ENCODE peak calls at places on chromosomes 12 and 14, in seven cellular contexts. One of them, this sample, is unnamed.
A peak's percentile ranks its signal among the peaks of the same experiment; 100 is the strongest.

GRCh38 chr12:132364348-132364902 is 35.0 kb upstream of the GALNT9 start:
- DNase-seq in progenitor cell of endocrine pancreas: no peak
- DNase-seq in lower leg skin: no peak
- DNase-seq in activated CD4-positive, alpha-beta memory T cell treated with anti-CD3 and anti-CD28 coated beads, Interleukin-2, amount 10 ng/mL, durations not matched to agents 7 days and 5 days: no peak
- DNase-seq in adipocyte: no peak
- DNase-seq in nephron progenitor cell: no peak
- DNase-seq in lung: no peak
- DNase-seq in this sample: no peak

GRCh38 chr12:131096681-131097181 is 143.0 kb downstream of the ADGRD1 start:
- DNase-seq in adipocyte: no peak
- DNase-seq in progenitor cell of endocrine pancreas: no peak
- DNase-seq in lower leg skin: peak; percentile 79
- DNase-seq in activated CD4-positive, alpha-beta memory T cell treated with anti-CD3 and anti-CD28 coated beads, Interleukin-2, amount 10 ng/mL, durations not matched to agents 7 days and 5 days: no peak
- DNase-seq in nephron progenitor cell: no peak
- DNase-seq in lung: no peak
- DNase-seq in this sample: no peak

GRCh38 chr14:36227344-36227743 is 50.8 kb upstream of the PTCSC3 start:
- DNase-seq in progenitor cell of endocrine pancreas: no peak
- DNase-seq in lower leg skin: no peak
- DNase-seq in lung: no peak
- DNase-seq in adipocyte: no peak
- DNase-seq in nephron progenitor cell: no peak
- DNase-seq in activated CD4-positive, alpha-beta memory T cell treated with anti-CD3 and anti-CD28 coated beads, Interleukin-2, amount 10 ng/mL, durations not matched to agents 7 days and 5 days: no peak
- DNase-seq in this sample: no peak

GRCh38 chr12:53219956-53220856 is 11.8 kb downstream of the RARG start:
- DNase-seq in lower leg skin: no peak
- DNase-seq in adipocyte: peak; percentile 82
- DNase-seq in progenitor cell of endocrine pancreas: no peak
- DNase-seq in activated CD4-positive, alpha-beta memory T cell treated with anti-CD3 and anti-CD28 coated beads, Interleukin-2, amount 10 ng/mL, durations not matched to agents 7 days and 5 days: peak; percentile 88
- DNase-seq in nephron progenitor cell: peak; percentile 69
- DNase-seq in lung: peak; percentile 64
- DNase-seq in this sample: peak; percentile 88

GRCh38 chr12:64229796-64230195 is 7.7 kb upstream of the KICS2 start:
- DNase-seq in lung: no peak
- DNase-seq in adipocyte: no peak
- DNase-seq in nephron progenitor cell: no peak
- DNase-seq in activated CD4-positive, alpha-beta memory T cell treated with anti-CD3 and anti-CD28 coated beads, Interleukin-2, amount 10 ng/mL, durations not matched to agents 7 days and 5 days: no peak
- DNase-seq in lower leg skin: no peak
- DNase-seq in progenitor cell of endocrine pancreas: no peak
- DNase-seq in this sample: no peak

GRCh38 chr14:35416108-35416750 is 11.7 kb upstream of the NFKBIA start:
- DNase-seq in activated CD4-positive, alpha-beta memory T cell treated with anti-CD3 and anti-CD28 coated beads, Interleukin-2, amount 10 ng/mL, durations not matched to agents 7 days and 5 days: peak; percentile 62
- DNase-seq in lung: no peak
- DNase-seq in lower leg skin: no peak
- DNase-seq in nephron progenitor cell: no peak
- DNase-seq in progenitor cell of endocrine pancreas: no peak
- DNase-seq in adipocyte: no peak
- DNase-seq in this sample: peak; percentile 88

GRCh38 chr12:65825573-65826512 is 1.6 kb downstream of the HMGA2 start:
- DNase-seq in activated CD4-positive, alpha-beta memory T cell treated with anti-CD3 and anti-CD28 coated beads, Interleukin-2, amount 10 ng/mL, durations not matched to agents 7 days and 5 days: no peak
- DNase-seq in nephron progenitor cell: peak; percentile 57
- DNase-seq in adipocyte: peak; percentile 68
- DNase-seq in lower leg skin: peak; percentile 86
- DNase-seq in lung: no peak
- DNase-seq in progenitor cell of endocrine pancreas: peak; percentile 37
- DNase-seq in this sample: no peak

GRCh38 chr14:102487204-102487577 is 22.4 kb downstream of the ANKRD9 start:
- DNase-seq in lung: no peak
- DNase-seq in lower leg skin: no peak
- DNase-seq in progenitor cell of endocrine pancreas: no peak
- DNase-seq in nephron progenitor cell: no peak
- DNase-seq in adipocyte: no peak
- DNase-seq in activated CD4-positive, alpha-beta memory T cell treated with anti-CD3 and anti-CD28 coated beads, Interleukin-2, amount 10 ng/mL, durations not matched to agents 7 days and 5 days: no peak
- DNase-seq in this sample: no peak

GRCh38 chr14:31278883-31279282 is 71.3 kb upstream of the HECTD1 start:
- DNase-seq in progenitor cell of endocrine pancreas: no peak
- DNase-seq in activated CD4-positive, alpha-beta memory T cell treated with anti-CD3 and anti-CD28 coated beads, Interleukin-2, amount 10 ng/mL, durations not matched to agents 7 days and 5 days: no peak
- DNase-seq in adipocyte: no peak
- DNase-seq in lung: no peak
- DNase-seq in nephron progenitor cell: no peak
- DNase-seq in lower leg skin: no peak
- DNase-seq in this sample: no peak

GRCh38 chr12:42162940-42163339 is 18.3 kb upstream of the GXYLT1 start:
- DNase-seq in activated CD4-positive, alpha-beta memory T cell treated with anti-CD3 and anti-CD28 coated beads, Interleukin-2, amount 10 ng/mL, durations not matched to agents 7 days and 5 days: no peak
- DNase-seq in nephron progenitor cell: no peak
- DNase-seq in progenitor cell of endocrine pancreas: no peak
- DNase-seq in adipocyte: no peak
- DNase-seq in lower leg skin: no peak
- DNase-seq in lung: no peak
- DNase-seq in this sample: no peak

GRCh38 chr12:96400631-96401060 is 407 bp upstream of the CDK17 start:
- DNase-seq in nephron progenitor cell: no peak
- DNase-seq in progenitor cell of endocrine pancreas: no peak
- DNase-seq in activated CD4-positive, alpha-beta memory T cell treated with anti-CD3 and anti-CD28 coated beads, Interleukin-2, amount 10 ng/mL, durations not matched to agents 7 days and 5 days: no peak
- DNase-seq in adipocyte: no peak
- DNase-seq in lower leg skin: no peak
- DNase-seq in lung: no peak
- DNase-seq in this sample: no peak

GRCh38 chr12:123532021-123532420 is 1.5 kb downstream of the RILPL1 start:
- DNase-seq in nephron progenitor cell: no peak
- DNase-seq in lower leg skin: no peak
- DNase-seq in progenitor cell of endocrine pancreas: no peak
- DNase-seq in activated CD4-positive, alpha-beta memory T cell treated with anti-CD3 and anti-CD28 coated beads, Interleukin-2, amount 10 ng/mL, durations not matched to agents 7 days and 5 days: no peak
- DNase-seq in adipocyte: peak; percentile 23
- DNase-seq in lung: no peak
- DNase-seq in this sample: no peak

GRCh38 chr14:60153996-60154395 is 11.2 kb downstream of the DHRS7 start:
- DNase-seq in lower leg skin: no peak
- DNase-seq in activated CD4-positive, alpha-beta memory T cell treated with anti-CD3 and anti-CD28 coated beads, Interleukin-2, amount 10 ng/mL, durations not matched to agents 7 days and 5 days: peak; percentile 21
- DNase-seq in progenitor cell of endocrine pancreas: no peak
- DNase-seq in adipocyte: no peak
- DNase-seq in lung: no peak
- DNase-seq in nephron progenitor cell: no peak
- DNase-seq in this sample: no peak

GRCh38 chr12:111440631-111441030 is 34.9 kb downstream of the SH2B3 start:
- DNase-seq in progenitor cell of endocrine pancreas: no peak
- DNase-seq in lung: no peak
- DNase-seq in activated CD4-positive, alpha-beta memory T cell treated with anti-CD3 and anti-CD28 coated beads, Interleukin-2, amount 10 ng/mL, durations not matched to agents 7 days and 5 days: no peak
- DNase-seq in nephron progenitor cell: no peak
- DNase-seq in adipocyte: no peak
- DNase-seq in lower leg skin: peak; percentile 70
- DNase-seq in this sample: no peak

GRCh38 chr12:53984901-53985357 is at the start of gene HOXC10:
- DNase-seq in progenitor cell of endocrine pancreas: peak; percentile 64
- DNase-seq in lung: peak; percentile 54
- DNase-seq in lower leg skin: peak; percentile 99
- DNase-seq in nephron progenitor cell: peak; percentile 98
- DNase-seq in activated CD4-positive, alpha-beta memory T cell treated with anti-CD3 and anti-CD28 coated beads, Interleukin-2, amount 10 ng/mL, durations not matched to agents 7 days and 5 days: peak; percentile 88
- DNase-seq in adipocyte: peak; percentile 48
- DNase-seq in this sample: peak; percentile 93

GRCh38 chr14:69473271-69473670 is 11.3 kb upstream of the PLEKHD1 start:
- DNase-seq in lower leg skin: peak; percentile 12
- DNase-seq in nephron progenitor cell: no peak
- DNase-seq in progenitor cell of endocrine pancreas: no peak
- DNase-seq in activated CD4-positive, alpha-beta memory T cell treated with anti-CD3 and anti-CD28 coated beads, Interleukin-2, amount 10 ng/mL, durations not matched to agents 7 days and 5 days: no peak
- DNase-seq in adipocyte: no peak
- DNase-seq in lung: no peak
- DNase-seq in this sample: no peak

GRCh38 chr12:130460611-130461478 is 123.2 kb downstream of the PIWIL1 start:
- DNase-seq in lower leg skin: no peak
- DNase-seq in lung: no peak
- DNase-seq in nephron progenitor cell: no peak
- DNase-seq in progenitor cell of endocrine pancreas: no peak
- DNase-seq in activated CD4-positive, alpha-beta memory T cell treated with anti-CD3 and anti-CD28 coated beads, Interleukin-2, amount 10 ng/mL, durations not matched to agents 7 days and 5 days: no peak
- DNase-seq in adipocyte: no peak
- DNase-seq in this sample: no peak

GRCh38 chr14:51547260-51547659 is 104.5 kb upstream of the FRMD6 start:
- DNase-seq in progenitor cell of endocrine pancreas: no peak
- DNase-seq in lung: no peak
- DNase-seq in nephron progenitor cell: no peak
- DNase-seq in lower leg skin: no peak
- DNase-seq in adipocyte: peak; percentile 97
- DNase-seq in activated CD4-positive, alpha-beta memory T cell treated with anti-CD3 and anti-CD28 coated beads, Interleukin-2, amount 10 ng/mL, durations not matched to agents 7 days and 5 days: no peak
- DNase-seq in this sample: no peak

GRCh38 chr14:39109893-39110715 is 4.0 kb upstream of the GEMIN2 start:
- DNase-seq in nephron progenitor cell: no peak
- DNase-seq in lower leg skin: no peak
- DNase-seq in adipocyte: no peak
- DNase-seq in activated CD4-positive, alpha-beta memory T cell treated with anti-CD3 and anti-CD28 coated beads, Interleukin-2, amount 10 ng/mL, durations not matched to agents 7 days and 5 days: no peak
- DNase-seq in progenitor cell of endocrine pancreas: no peak
- DNase-seq in lung: no peak
- DNase-seq in this sample: no peak

GRCh38 chr12:82325540-82326336 is 32.4 kb downstream of the CCDC59 start:
- DNase-seq in lung: no peak
- DNase-seq in nephron progenitor cell: no peak
- DNase-seq in activated CD4-positive, alpha-beta memory T cell treated with anti-CD3 and anti-CD28 coated beads, Interleukin-2, amount 10 ng/mL, durations not matched to agents 7 days and 5 days: no peak
- DNase-seq in lower leg skin: no peak
- DNase-seq in adipocyte: no peak
- DNase-seq in progenitor cell of endocrine pancreas: no peak
- DNase-seq in this sample: no peak

GRCh38 chr14:100078997-100079561 is 13.9 kb downstream of the EVL start:
- DNase-seq in nephron progenitor cell: no peak
- DNase-seq in activated CD4-positive, alpha-beta memory T cell treated with anti-CD3 and anti-CD28 coated beads, Interleukin-2, amount 10 ng/mL, durations not matched to agents 7 days and 5 days: peak; percentile 91
- DNase-seq in lung: no peak
- DNase-seq in lower leg skin: peak; percentile 84
- DNase-seq in progenitor cell of endocrine pancreas: no peak
- DNase-seq in adipocyte: peak; percentile 52
- DNase-seq in this sample: peak; percentile 84

GRCh38 chr14:32694795-32695449 is 243.8 kb upstream of the NPAS3 start:
- DNase-seq in activated CD4-positive, alpha-beta memory T cell treated with anti-CD3 and anti-CD28 coated beads, Interleukin-2, amount 10 ng/mL, durations not matched to agents 7 days and 5 days: no peak
- DNase-seq in adipocyte: no peak
- DNase-seq in progenitor cell of endocrine pancreas: no peak
- DNase-seq in lower leg skin: no peak
- DNase-seq in nephron progenitor cell: no peak
- DNase-seq in lung: no peak
- DNase-seq in this sample: no peak

GRCh38 chr12:131140697-131141096 is 187.0 kb downstream of the ADGRD1 start:
- DNase-seq in adipocyte: no peak
- DNase-seq in progenitor cell of endocrine pancreas: no peak
- DNase-seq in lung: no peak
- DNase-seq in activated CD4-positive, alpha-beta memory T cell treated with anti-CD3 and anti-CD28 coated beads, Interleukin-2, amount 10 ng/mL, durations not matched to agents 7 days and 5 days: no peak
- DNase-seq in nephron progenitor cell: no peak
- DNase-seq in lower leg skin: peak; percentile 54
- DNase-seq in this sample: no peak

GRCh38 chr12:117255386-117255785 is 65.1 kb upstream of the FBXO21 start:
- DNase-seq in adipocyte: no peak
- DNase-seq in lower leg skin: no peak
- DNase-seq in activated CD4-positive, alpha-beta memory T cell treated with anti-CD3 and anti-CD28 coated beads, Interleukin-2, amount 10 ng/mL, durations not matched to agents 7 days and 5 days: no peak
- DNase-seq in progenitor cell of endocrine pancreas: no peak
- DNase-seq in nephron progenitor cell: no peak
- DNase-seq in lung: no peak
- DNase-seq in this sample: no peak

GRCh38 chr12:120941412-120941811 is 36.9 kb upstream of the HNF1A start:
- DNase-seq in adipocyte: no peak
- DNase-seq in lower leg skin: no peak
- DNase-seq in nephron progenitor cell: no peak
- DNase-seq in activated CD4-positive, alpha-beta memory T cell treated with anti-CD3 and anti-CD28 coated beads, Interleukin-2, amount 10 ng/mL, durations not matched to agents 7 days and 5 days: no peak
- DNase-seq in progenitor cell of endocrine pancreas: no peak
- DNase-seq in lung: no peak
- DNase-seq in this sample: no peak

GRCh38 chr14:99203080-99203479 is 68.9 kb downstream of the BCL11B start:
- DNase-seq in nephron progenitor cell: no peak
- DNase-seq in lower leg skin: no peak
- DNase-seq in lung: no peak
- DNase-seq in adipocyte: no peak
- DNase-seq in activated CD4-positive, alpha-beta memory T cell treated with anti-CD3 and anti-CD28 coated beads, Interleukin-2, amount 10 ng/mL, durations not matched to agents 7 days and 5 days: no peak
- DNase-seq in progenitor cell of endocrine pancreas: no peak
- DNase-seq in this sample: no peak

GRCh38 chr12:112870267-112870980 is 36.3 kb upstream of the OAS1 start:
- DNase-seq in lung: no peak
- DNase-seq in progenitor cell of endocrine pancreas: no peak
- DNase-seq in activated CD4-positive, alpha-beta memory T cell treated with anti-CD3 and anti-CD28 coated beads, Interleukin-2, amount 10 ng/mL, durations not matched to agents 7 days and 5 days: no peak
- DNase-seq in lower leg skin: no peak
- DNase-seq in nephron progenitor cell: no peak
- DNase-seq in adipocyte: no peak
- DNase-seq in this sample: no peak

GRCh38 chr14:31969841-31970240 is 107.3 kb upstream of the ARHGAP5 start:
- DNase-seq in activated CD4-positive, alpha-beta memory T cell treated with anti-CD3 and anti-CD28 coated beads, Interleukin-2, amount 10 ng/mL, durations not matched to agents 7 days and 5 days: no peak
- DNase-seq in nephron progenitor cell: no peak
- DNase-seq in lung: no peak
- DNase-seq in lower leg skin: no peak
- DNase-seq in progenitor cell of endocrine pancreas: no peak
- DNase-seq in adipocyte: no peak
- DNase-seq in this sample: no peak

GRCh38 chr14:68526420-68527105 is 266.3 kb downstream of the ZFP36L1 start:
- DNase-seq in lower leg skin: peak; percentile 90
- DNase-seq in nephron progenitor cell: no peak
- DNase-seq in adipocyte: no peak
- DNase-seq in progenitor cell of endocrine pancreas: no peak
- DNase-seq in lung: peak; percentile 67
- DNase-seq in activated CD4-positive, alpha-beta memory T cell treated with anti-CD3 and anti-CD28 coated beads, Interleukin-2, amount 10 ng/mL, durations not matched to agents 7 days and 5 days: no peak
- DNase-seq in this sample: no peak

GRCh38 chr14:100827140-100827517 is 1.2 kb downstream of the MEG3 start:
- DNase-seq in progenitor cell of endocrine pancreas: no peak
- DNase-seq in nephron progenitor cell: no peak
- DNase-seq in lower leg skin: no peak
- DNase-seq in activated CD4-positive, alpha-beta memory T cell treated with anti-CD3 and anti-CD28 coated beads, Interleukin-2, amount 10 ng/mL, durations not matched to agents 7 days and 5 days: no peak
- DNase-seq in adipocyte: peak; percentile 74
- DNase-seq in lung: no peak
- DNase-seq in this sample: no peak

GRCh38 chr12:14394317-14395058 is 29.0 kb downstream of the ATF7IP start:
- DNase-seq in activated CD4-positive, alpha-beta memory T cell treated with anti-CD3 and anti-CD28 coated beads, Interleukin-2, amount 10 ng/mL, durations not matched to agents 7 days and 5 days: peak; percentile 55
- DNase-seq in lung: no peak
- DNase-seq in adipocyte: peak; percentile 69
- DNase-seq in nephron progenitor cell: peak; percentile 4
- DNase-seq in progenitor cell of endocrine pancreas: no peak
- DNase-seq in lower leg skin: no peak
- DNase-seq in this sample: no peak

GRCh38 chr14:60848066-60848465 is 113.5 kb downstream of the MNAT1 start:
- DNase-seq in lung: no peak
- DNase-seq in activated CD4-positive, alpha-beta memory T cell treated with anti-CD3 and anti-CD28 coated beads, Interleukin-2, amount 10 ng/mL, durations not matched to agents 7 days and 5 days: no peak
- DNase-seq in progenitor cell of endocrine pancreas: no peak
- DNase-seq in lower leg skin: no peak
- DNase-seq in adipocyte: no peak
- DNase-seq in nephron progenitor cell: no peak
- DNase-seq in this sample: no peak

This sample was measured in stimulated activated effector memory CD8-positive, alpha-beta T cell treated with anti-CD3 and anti-CD28 coated beads, Interleukin-12 subunit alpha, Interleukin-12 subunit beta, amount 100 ng/mL, for 72 hours.